ENCODE peak calls at places on chromosomes 11 and 22, in five cellular contexts. H is left ventricle myocardium inferior; K is NB4; U is esophagus muscularis mucosa; V is CD8-positive, alpha-beta T cell. T is an unnamed sample.

GRCh38 chr11:68503281-68503687 is 42.7 kb downstream of the PPP6R3 start:
- DNase-seq in H (no peak), K (no peak), U (no peak), V (no peak), T (no peak)

GRCh38 chr11:87180743-87181142 is 143.0 kb downstream of the TMEM135 start:
- DNase-seq in H (no peak), K (no peak), U (no peak), V (no peak), T (no peak)

GRCh38 chr11:61922539-61922938 is 5.2 kb upstream of the RAB3IL1 start:
- DNase-seq in H (peak), K (peak), U (peak), V (no peak), T (no peak)

GRCh38 chr22:21013742-21014201 is 1.2 kb upstream of the P2RX6 start:
- DNase-seq in H (no peak), K (no peak), U (no peak), V (no peak), T (no peak)

GRCh38 chr11:113674397-113674685 is 31.8 kb downstream of the TMPRSS5 start:
- DNase-seq in H (no peak), K (no peak), U (no peak), V (no peak), T (no peak)

GRCh38 chr22:46421272-46421671 is 85.8 kb downstream of the TRMU start:
- DNase-seq in H (no peak), K (no peak), U (no peak), V (peak), T (no peak)

GRCh38 chr11:1085440-1086170 is 10.9 kb downstream of the MUC2 start:
- DNase-seq in H (peak), K (no peak), U (no peak), V (no peak), T (no peak)

GRCh38 chr11:128587415-128587814 is at the start of gene ETS1:
- DNase-seq in H (no peak), K (no peak), U (no peak), V (no peak), T (no peak)

GRCh38 chr22:25368271-25368670 is 148.8 kb downstream of the CRYBB2 start:
- DNase-seq in H (no peak), K (peak), U (no peak), V (no peak), T (no peak)

GRCh38 chr11:12159351-12160099 is 49.1 kb downstream of the MICAL2 start:
- DNase-seq in H (no peak), K (peak), U (no peak), V (no peak), T (no peak)

GRCh38 chr11:70630816-70631623 is 232.7 kb downstream of the CTTN start:
- DNase-seq in H (no peak), K (no peak), U (no peak), V (no peak), T (no peak)

GRCh38 chr11:131099013-131099412 is 182.7 kb upstream of the SNX19 start:
- DNase-seq in H (no peak), K (no peak), U (peak), V (no peak), T (no peak)

GRCh38 chr11:65803797-65804492 is 17.1 kb downstream of the OVOL1 start:
- DNase-seq in H (no peak), K (no peak), U (no peak), V (no peak), T (no peak)

GRCh38 chr11:72899238-72899637 is 85.0 kb downstream of the ATG16L2 start:
- DNase-seq in H (no peak), K (no peak), U (no peak), V (no peak), T (no peak)

GRCh38 chr11:1075341-1075911 is 752 bp downstream of the MUC2 start:
- DNase-seq in H (no peak), K (no peak), U (no peak), V (no peak), T (peak)

GRCh38 chr11:56140151-56140661 is at the start of gene OR8J3:
- DNase-seq in H (no peak), K (no peak), U (no peak), V (no peak), T (no peak)

GRCh38 chr11:47641585-47642098 is 717 bp downstream of the MTCH2 start:
- DNase-seq in H (no peak), K (peak), U (no peak), V (no peak), T (no peak)

GRCh38 chr22:43128928-43129424 is 14.2 kb downstream of the MCAT start:
- DNase-seq in H (no peak), K (peak), U (no peak), V (no peak), T (no peak)

GRCh38 chr11:66603072-66603471 is 10.1 kb downstream of the CCS start:
- DNase-seq in H (no peak), K (no peak), U (no peak), V (no peak), T (no peak)

DNA sequence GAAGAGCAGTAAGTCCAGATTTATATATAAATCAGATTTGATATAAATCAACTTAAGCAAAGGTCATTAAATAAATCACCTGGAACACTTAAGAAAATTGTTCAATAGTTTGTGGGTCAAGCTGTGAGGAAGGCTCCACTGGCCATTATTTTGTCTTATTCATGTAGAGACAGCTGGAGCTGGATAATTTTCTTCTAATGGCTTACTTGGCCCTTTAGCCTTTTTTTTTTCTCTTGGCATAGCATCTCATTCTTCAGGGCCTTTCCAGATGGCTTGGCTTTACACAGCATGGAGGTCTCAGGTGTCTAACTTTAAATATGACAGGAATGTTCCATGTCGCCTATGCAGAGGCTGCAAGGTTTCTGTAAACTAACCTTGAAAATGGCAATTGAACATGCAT is 247.9 kb upstream of the CNTN5 start:
- DNase-seq in H (no peak), K (no peak), U (no peak), V (no peak), T (no peak)
- TF ChIP-seq CTCF in H (no peak), K (no peak), U (no peak), V (no peak), T (no peak)

GRCh38 chr22:26826431-26826935 is 169.1 kb downstream of the MIAT start:
- DNase-seq in H (no peak), K (no peak), U (no peak), V (no peak), T (no peak)
- TF ChIP-seq CTCF in H (no peak), K (no peak), U (no peak), V (no peak), T (no peak)

DNA sequence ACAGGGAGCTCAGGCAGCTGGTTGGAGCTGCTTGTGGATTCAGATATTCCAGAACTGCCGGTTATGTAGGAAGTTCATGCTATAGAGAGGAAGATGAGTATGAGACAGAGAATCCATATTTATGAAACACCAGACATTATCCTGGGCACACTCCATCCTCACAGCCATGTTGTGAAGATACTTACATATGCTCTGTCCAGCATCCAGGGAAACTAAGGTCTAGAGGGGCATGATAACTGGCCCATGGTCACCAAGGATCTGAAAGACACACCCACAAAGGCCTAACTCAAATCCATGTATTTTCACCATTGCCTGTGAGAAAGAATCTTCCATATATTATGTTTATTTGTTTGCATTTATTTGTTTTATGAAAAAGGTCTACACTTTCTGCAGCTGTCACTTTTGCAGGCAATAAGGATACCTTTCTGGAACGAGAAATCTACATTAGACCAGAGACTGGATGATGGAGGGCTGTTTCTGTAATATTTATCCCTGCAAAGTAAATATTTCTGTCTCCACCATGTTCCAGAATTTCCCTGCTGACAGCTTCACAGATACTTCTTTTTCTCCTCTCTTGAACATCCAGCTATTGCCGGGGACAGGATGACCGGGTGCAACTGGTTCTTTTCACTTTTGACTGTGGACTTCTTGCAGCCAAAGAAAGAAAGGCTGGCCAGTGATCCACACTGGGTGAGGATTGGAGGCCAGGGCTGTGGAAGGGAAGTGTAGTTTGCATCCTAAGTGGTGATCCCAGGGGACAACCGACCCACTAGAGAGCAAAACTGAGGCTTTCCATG is 145.9 kb upstream of the NAV2 start:
- DNase-seq in H (no peak), K (no peak), U (no peak), V (no peak), T (no peak)
- TF ChIP-seq CTCF in H (no peak), K (no peak), U (no peak), V (no peak), T (no peak)

GRCh38 chr11:102794382-102794781 is 3.6 kb downstream of the MMP1 start:
- DNase-seq in H (no peak), K (peak), U (no peak), V (no peak), T (no peak)
- TF ChIP-seq CTCF in H (peak), K (peak), U (no peak), V (no peak), T (no peak)

GRCh38 chr22:50059185-50059880 is 1.2 kb upstream of the TTLL8 start:
- DNase-seq in H (no peak), K (peak), U (no peak), V (no peak), T (no peak)
- TF ChIP-seq CTCF in H (no peak), K (no peak), U (no peak), V (no peak), T (no peak)

GRCh38 chr11:93225642-93226041 is 27.9 kb upstream of the SLC36A4 start:
- DNase-seq in H (no peak), K (peak), U (no peak), V (no peak), T (no peak)
- TF ChIP-seq CTCF in H (peak), K (no peak), U (peak), V (peak), T (peak)

GRCh38 chr11:116840224-116840745 is 2.9 kb upstream of the APOA1 start:
- DNase-seq in H (no peak), K (peak), U (no peak), V (no peak), T (no peak)
- TF ChIP-seq CTCF in H (peak), K (peak), U (no peak), V (no peak), T (no peak)